ENCODE peak calls at places on chromosomes 3 and 15, in eight cellular contexts. One of them, this sample, is unnamed.

GRCh38 chr3:141539441-141540187 is 52.8 kb downstream of the RASA2 start:
- DNase-seq in prostate gland: no peak
- DNase-seq in breast epithelium: no peak
- DNase-seq in spleen: no peak
- DNase-seq in HepG2: no peak
- DNase-seq in upper lobe of left lung: no peak
- DNase-seq in suprapubic skin: no peak
- DNase-seq in Panc1: no peak
- DNase-seq in this sample: no peak

GRCh38 chr15:101203029-101203428 is 48.8 kb downstream of the CHSY1 start:
- DNase-seq in prostate gland: no peak
- DNase-seq in breast epithelium: no peak
- DNase-seq in spleen: no peak
- DNase-seq in HepG2: no peak
- DNase-seq in upper lobe of left lung: no peak
- DNase-seq in suprapubic skin: no peak
- DNase-seq in Panc1: no peak
- DNase-seq in this sample: no peak

GRCh38 chr3:159938712-159939111 is 49.9 kb upstream of the IL12A start:
- DNase-seq in prostate gland: no peak
- DNase-seq in breast epithelium: no peak
- DNase-seq in spleen: no peak
- DNase-seq in HepG2: no peak
- DNase-seq in upper lobe of left lung: no peak
- DNase-seq in suprapubic skin: no peak
- DNase-seq in Panc1: no peak
- DNase-seq in this sample: no peak

GRCh38 chr3:34947849-34948248 is 691.5 kb upstream of the ARPP21 start:
- DNase-seq in prostate gland: no peak
- DNase-seq in breast epithelium: no peak
- DNase-seq in spleen: no peak
- DNase-seq in HepG2: no peak
- DNase-seq in upper lobe of left lung: no peak
- DNase-seq in suprapubic skin: no peak
- DNase-seq in Panc1: no peak
- DNase-seq in this sample: no peak

GRCh38 chr3:73098026-73098425 is 36.6 kb downstream of the EBLN2 start:
- DNase-seq in prostate gland: no peak
- DNase-seq in breast epithelium: no peak
- DNase-seq in spleen: no peak
- DNase-seq in HepG2: no peak
- DNase-seq in upper lobe of left lung: no peak
- DNase-seq in suprapubic skin: no peak
- DNase-seq in Panc1: no peak
- DNase-seq in this sample: no peak

GRCh38 chr15:84142888-84143337 is 92.7 kb upstream of the GOLGA6L4 start:
- DNase-seq in prostate gland: peak
- DNase-seq in breast epithelium: peak
- DNase-seq in spleen: no peak
- DNase-seq in HepG2: peak
- DNase-seq in upper lobe of left lung: peak
- DNase-seq in suprapubic skin: no peak
- DNase-seq in Panc1: peak
- DNase-seq in this sample: peak

GRCh38 chr3:403826-404225 is 207.3 kb downstream of the CHL1 start:
- DNase-seq in prostate gland: no peak
- DNase-seq in breast epithelium: no peak
- DNase-seq in spleen: no peak
- DNase-seq in HepG2: no peak
- DNase-seq in upper lobe of left lung: no peak
- DNase-seq in suprapubic skin: no peak
- DNase-seq in Panc1: no peak
- DNase-seq in this sample: no peak

GRCh38 chr3:58356054-58356453 is 23.4 kb downstream of the PXK start:
- DNase-seq in prostate gland: no peak
- DNase-seq in breast epithelium: no peak
- DNase-seq in spleen: peak
- DNase-seq in HepG2: no peak
- DNase-seq in upper lobe of left lung: peak
- DNase-seq in suprapubic skin: no peak
- DNase-seq in Panc1: no peak
- DNase-seq in this sample: no peak

GRCh38 chr3:128316456-128316855 is 150.2 kb downstream of the DNAJB8 start:
- DNase-seq in prostate gland: peak
- DNase-seq in breast epithelium: peak
- DNase-seq in spleen: peak
- DNase-seq in HepG2: no peak
- DNase-seq in upper lobe of left lung: no peak
- DNase-seq in suprapubic skin: peak
- DNase-seq in Panc1: no peak
- DNase-seq in this sample: peak

GRCh38 chr3:54900954-54901591 is 26.8 kb downstream of the LRTM1 start:
- DNase-seq in prostate gland: no peak
- DNase-seq in breast epithelium: no peak
- DNase-seq in spleen: no peak
- DNase-seq in HepG2: no peak
- DNase-seq in upper lobe of left lung: no peak
- DNase-seq in suprapubic skin: no peak
- DNase-seq in Panc1: no peak
- DNase-seq in this sample: no peak

GRCh38 chr3:173993299-173993698 is 595.8 kb downstream of the NLGN1 start:
- DNase-seq in prostate gland: no peak
- DNase-seq in breast epithelium: no peak
- DNase-seq in spleen: no peak
- DNase-seq in HepG2: peak
- DNase-seq in upper lobe of left lung: no peak
- DNase-seq in suprapubic skin: no peak
- DNase-seq in Panc1: no peak
- DNase-seq in this sample: no peak

GRCh38 chr3:187210555-187211327 is 13.5 kb downstream of the RTP1 start:
- DNase-seq in prostate gland: no peak
- DNase-seq in breast epithelium: peak
- DNase-seq in spleen: no peak
- DNase-seq in HepG2: no peak
- DNase-seq in upper lobe of left lung: no peak
- DNase-seq in suprapubic skin: no peak
- DNase-seq in Panc1: no peak
- DNase-seq in this sample: no peak

GRCh38 chr3:135559802-135560201 is 405.7 kb upstream of the PPP2R3A start:
- DNase-seq in prostate gland: no peak
- DNase-seq in breast epithelium: no peak
- DNase-seq in spleen: no peak
- DNase-seq in HepG2: no peak
- DNase-seq in upper lobe of left lung: no peak
- DNase-seq in suprapubic skin: no peak
- DNase-seq in Panc1: no peak
- DNase-seq in this sample: no peak

GRCh38 chr3:111668912-111669488 is 73.9 kb upstream of the ZBED2 start:
- DNase-seq in prostate gland: no peak
- DNase-seq in breast epithelium: no peak
- DNase-seq in spleen: no peak
- DNase-seq in HepG2: peak
- DNase-seq in upper lobe of left lung: no peak
- DNase-seq in suprapubic skin: no peak
- DNase-seq in Panc1: peak
- DNase-seq in this sample: no peak

GRCh38 chr15:60576515-60576914 is 97.6 kb upstream of the ICE2 start:
- DNase-seq in prostate gland: no peak
- DNase-seq in breast epithelium: no peak
- DNase-seq in spleen: no peak
- DNase-seq in HepG2: no peak
- DNase-seq in upper lobe of left lung: no peak
- DNase-seq in suprapubic skin: no peak
- DNase-seq in Panc1: no peak
- DNase-seq in this sample: no peak

GRCh38 chr3:94515983-94516382 is 453.1 kb downstream of the NSUN3 start:
- DNase-seq in prostate gland: no peak
- DNase-seq in breast epithelium: no peak
- DNase-seq in spleen: no peak
- DNase-seq in HepG2: no peak
- DNase-seq in upper lobe of left lung: no peak
- DNase-seq in suprapubic skin: no peak
- DNase-seq in Panc1: no peak
- DNase-seq in this sample: no peak

GRCh38 chr15:89430530-89431341 is 65.6 kb downstream of the RHCG start:
- DNase-seq in prostate gland: peak
- DNase-seq in breast epithelium: peak
- DNase-seq in spleen: peak
- DNase-seq in HepG2: peak
- DNase-seq in upper lobe of left lung: peak
- DNase-seq in suprapubic skin: peak
- DNase-seq in Panc1: peak
- DNase-seq in this sample: peak

GRCh38 chr3:76063019-76063418 is 277.7 kb upstream of the ZNF717 start:
- DNase-seq in prostate gland: no peak
- DNase-seq in breast epithelium: no peak
- DNase-seq in spleen: no peak
- DNase-seq in HepG2: no peak
- DNase-seq in upper lobe of left lung: no peak
- DNase-seq in suprapubic skin: no peak
- DNase-seq in Panc1: no peak
- DNase-seq in this sample: no peak

GRCh38 chr3:128775906-128776542 is 50.0 kb downstream of the RAB7A start:
- DNase-seq in prostate gland: no peak
- DNase-seq in breast epithelium: no peak
- DNase-seq in spleen: no peak
- DNase-seq in HepG2: no peak
- DNase-seq in upper lobe of left lung: no peak
- DNase-seq in suprapubic skin: no peak
- DNase-seq in Panc1: no peak
- DNase-seq in this sample: no peak

GRCh38 chr3:57086201-57086600 is 25.7 kb downstream of the SPATA12 start:
- DNase-seq in prostate gland: no peak
- DNase-seq in breast epithelium: no peak
- DNase-seq in spleen: no peak
- DNase-seq in HepG2: peak
- DNase-seq in upper lobe of left lung: no peak
- DNase-seq in suprapubic skin: no peak
- DNase-seq in Panc1: no peak
- DNase-seq in this sample: no peak

DNA sequence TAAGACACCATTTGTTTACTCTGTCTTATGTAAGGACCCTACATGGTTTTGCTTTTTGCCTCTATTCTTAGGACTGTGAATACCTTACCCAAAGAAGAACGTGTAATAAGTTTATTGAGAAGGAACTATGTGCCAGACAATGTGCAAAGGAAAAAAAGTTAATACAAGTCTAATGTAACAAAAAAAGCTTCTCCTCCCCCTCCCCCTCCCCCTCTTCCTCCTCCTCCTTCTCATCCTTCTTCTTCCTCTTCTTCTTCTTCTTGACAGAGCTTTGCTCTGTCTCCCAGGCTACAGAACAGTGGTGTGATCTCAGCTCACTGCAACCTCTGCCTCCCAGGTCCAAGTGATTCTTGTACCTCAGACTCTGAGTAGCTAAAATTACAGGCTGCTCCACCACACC is 50.9 kb upstream of the MITF start:
- DNase-seq in prostate gland: no peak
- DNase-seq in breast epithelium: no peak
- DNase-seq in spleen: no peak
- DNase-seq in HepG2: no peak
- DNase-seq in upper lobe of left lung: no peak
- DNase-seq in suprapubic skin: no peak
- DNase-seq in Panc1: no peak
- DNase-seq in this sample: no peak
- TF ChIP-seq POLR2AphosphoS5 in prostate gland: no peak
- TF ChIP-seq POLR2AphosphoS5 in breast epithelium: no peak
- TF ChIP-seq POLR2AphosphoS5 in spleen: no peak
- TF ChIP-seq POLR2AphosphoS5 in HepG2: no peak
- TF ChIP-seq POLR2AphosphoS5 in upper lobe of left lung: no peak
- TF ChIP-seq POLR2AphosphoS5 in suprapubic skin: no peak
- TF ChIP-seq POLR2AphosphoS5 in Panc1: no peak
- TF ChIP-seq POLR2AphosphoS5 in this sample: no peak

DNA sequence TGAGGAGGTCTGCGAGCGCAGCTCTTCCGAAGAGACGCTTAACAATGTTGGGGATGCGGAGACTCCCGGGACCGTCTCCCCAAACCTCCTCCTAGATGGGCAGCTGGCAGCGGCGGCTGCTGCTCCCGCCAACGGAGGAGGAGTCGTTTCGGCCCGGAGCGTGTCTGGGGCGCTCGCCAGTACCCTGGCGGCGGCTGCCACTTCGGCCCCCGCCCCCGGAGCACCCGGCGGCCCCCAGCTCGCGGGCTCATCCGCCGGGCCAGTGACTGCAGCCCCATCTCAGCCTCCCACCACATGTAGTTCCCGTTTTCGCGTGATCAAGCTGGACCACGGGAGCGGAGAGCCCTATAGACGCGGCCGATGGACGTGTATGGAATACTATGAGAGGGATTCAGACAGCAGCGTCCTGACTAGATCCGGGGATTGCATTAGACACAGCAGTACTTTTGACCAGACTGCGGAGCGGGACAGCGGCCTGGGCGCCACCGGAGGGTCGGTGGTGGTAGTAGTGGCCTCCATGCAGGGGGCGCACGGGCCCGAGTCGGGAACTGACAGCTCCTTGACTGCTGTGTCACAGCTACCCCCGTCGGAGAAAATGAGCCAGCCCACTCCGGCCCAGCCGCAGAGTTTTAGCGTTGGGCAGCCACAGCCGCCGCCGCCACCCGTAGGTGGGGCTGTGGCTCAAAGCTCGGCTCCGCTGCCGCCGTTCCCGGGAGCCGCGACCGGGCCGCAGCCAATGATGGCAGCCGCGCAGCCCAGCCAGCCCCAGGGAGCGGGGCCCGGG is 1.6 kb downstream of the TSC22D2 start:
- DNase-seq in prostate gland: peak
- DNase-seq in breast epithelium: peak
- DNase-seq in spleen: peak
- DNase-seq in HepG2: peak
- DNase-seq in upper lobe of left lung: peak
- DNase-seq in suprapubic skin: peak
- DNase-seq in Panc1: no peak
- DNase-seq in this sample: peak
- TF ChIP-seq CTCF in prostate gland: peak
- TF ChIP-seq CTCF in breast epithelium: peak
- TF ChIP-seq CTCF in spleen: peak
- TF ChIP-seq CTCF in HepG2: peak
- TF ChIP-seq CTCF in upper lobe of left lung: peak
- TF ChIP-seq CTCF in suprapubic skin: no peak
- TF ChIP-seq CTCF in Panc1: peak
- TF ChIP-seq CTCF in this sample: peak

DNA sequence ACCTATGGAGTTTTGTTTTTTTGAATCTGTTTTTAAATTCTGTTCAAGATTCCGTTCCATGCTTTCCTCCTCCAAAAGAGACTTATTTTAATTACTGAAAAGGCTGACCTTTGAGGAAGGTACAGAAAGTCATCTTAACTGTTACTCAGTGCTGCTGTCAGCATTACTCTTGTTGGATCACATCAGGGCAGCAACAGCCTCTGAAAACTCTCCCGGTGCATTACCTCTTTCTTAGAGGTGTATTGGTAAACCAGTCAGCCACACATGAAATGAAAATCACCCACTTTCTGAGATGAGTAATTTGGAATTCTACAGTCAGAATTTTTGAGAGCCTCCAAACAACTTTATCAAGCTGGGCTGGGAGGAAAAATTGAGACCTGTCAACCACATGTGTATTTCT is 88.5 kb upstream of the LIMD1 start:
- DNase-seq in prostate gland: no peak
- DNase-seq in breast epithelium: no peak
- DNase-seq in spleen: no peak
- DNase-seq in HepG2: no peak
- DNase-seq in upper lobe of left lung: no peak
- DNase-seq in suprapubic skin: no peak
- DNase-seq in Panc1: no peak
- DNase-seq in this sample: no peak
- TF ChIP-seq POLR2AphosphoS5 in prostate gland: no peak
- TF ChIP-seq POLR2AphosphoS5 in breast epithelium: no peak
- TF ChIP-seq POLR2AphosphoS5 in spleen: no peak
- TF ChIP-seq POLR2AphosphoS5 in HepG2: no peak
- TF ChIP-seq POLR2AphosphoS5 in upper lobe of left lung: no peak
- TF ChIP-seq POLR2AphosphoS5 in suprapubic skin: no peak
- TF ChIP-seq POLR2AphosphoS5 in Panc1: no peak
- TF ChIP-seq POLR2AphosphoS5 in this sample: no peak

GRCh38 chr3:46087871-46088270 is 60.6 kb upstream of the XCR1 start:
- DNase-seq in prostate gland: no peak
- DNase-seq in breast epithelium: no peak
- DNase-seq in spleen: no peak
- DNase-seq in HepG2: no peak
- DNase-seq in upper lobe of left lung: peak
- DNase-seq in suprapubic skin: no peak
- DNase-seq in Panc1: no peak
- DNase-seq in this sample: no peak
- TF ChIP-seq CTCF in prostate gland: no peak
- TF ChIP-seq CTCF in breast epithelium: no peak
- TF ChIP-seq CTCF in spleen: peak
- TF ChIP-seq CTCF in HepG2: no peak
- TF ChIP-seq CTCF in upper lobe of left lung: no peak
- TF ChIP-seq CTCF in suprapubic skin: no peak
- TF ChIP-seq CTCF in Panc1: peak
- TF ChIP-seq CTCF in this sample: no peak

This sample was measured in stomach.